ENCODE peak calls at places on chromosomes 7 and 10, in eight cellular contexts. One of them, this sample, is unnamed.

GRCh38 chr7:2411815-2412586 is 8.6 kb downstream of the CHST12 start:
- DNase-seq in stimulated activated CD8-positive, alpha-beta memory T cell treated with anti-CD3 and anti-CD28 coated beads, Interleukin-15, amount 100 ng/mL, for 1 hour: no peak
- DNase-seq in ELR: no peak
- DNase-seq in cortex of kidney: no peak
- DNase-seq in activated naive CD4-positive, alpha-beta T cell: no peak
- DNase-seq in mucosa of gallbladder: no peak
- DNase-seq in Peyer's patch: no peak
- DNase-seq in Caki2: no peak
- DNase-seq in this sample: no peak

GRCh38 chr10:7826971-7827370 is 8.7 kb downstream of the TAF3 start:
- DNase-seq in stimulated activated CD8-positive, alpha-beta memory T cell treated with anti-CD3 and anti-CD28 coated beads, Interleukin-15, amount 100 ng/mL, for 1 hour: no peak
- DNase-seq in ELR: peak; percentile 77
- DNase-seq in cortex of kidney: no peak
- DNase-seq in activated naive CD4-positive, alpha-beta T cell: no peak
- DNase-seq in mucosa of gallbladder: no peak
- DNase-seq in Peyer's patch: no peak
- DNase-seq in Caki2: peak; percentile 60
- DNase-seq in this sample: no peak

GRCh38 chr7:139680676-139681462 is 96.9 kb downstream of the HIPK2 start:
- DNase-seq in stimulated activated CD8-positive, alpha-beta memory T cell treated with anti-CD3 and anti-CD28 coated beads, Interleukin-15, amount 100 ng/mL, for 1 hour: peak; percentile 14
- DNase-seq in ELR: peak; percentile 99
- DNase-seq in cortex of kidney: no peak
- DNase-seq in activated naive CD4-positive, alpha-beta T cell: no peak
- DNase-seq in mucosa of gallbladder: peak; percentile 22
- DNase-seq in Peyer's patch: no peak
- DNase-seq in Caki2: peak; percentile 90
- DNase-seq in this sample: no peak

GRCh38 chr10:11482306-11482705 is 129.1 kb downstream of the USP6NL start:
- DNase-seq in stimulated activated CD8-positive, alpha-beta memory T cell treated with anti-CD3 and anti-CD28 coated beads, Interleukin-15, amount 100 ng/mL, for 1 hour: no peak
- DNase-seq in ELR: no peak
- DNase-seq in cortex of kidney: no peak
- DNase-seq in activated naive CD4-positive, alpha-beta T cell: no peak
- DNase-seq in mucosa of gallbladder: no peak
- DNase-seq in Peyer's patch: no peak
- DNase-seq in Caki2: no peak
- DNase-seq in this sample: no peak

GRCh38 chr10:3738855-3739350 is 46.1 kb downstream of the KLF6 start:
- DNase-seq in stimulated activated CD8-positive, alpha-beta memory T cell treated with anti-CD3 and anti-CD28 coated beads, Interleukin-15, amount 100 ng/mL, for 1 hour: no peak
- DNase-seq in ELR: no peak
- DNase-seq in cortex of kidney: no peak
- DNase-seq in activated naive CD4-positive, alpha-beta T cell: no peak
- DNase-seq in mucosa of gallbladder: no peak
- DNase-seq in Peyer's patch: no peak
- DNase-seq in Caki2: no peak
- DNase-seq in this sample: no peak

GRCh38 chr7:154918741-154919140 is 84.2 kb downstream of the PAXIP1 start:
- DNase-seq in stimulated activated CD8-positive, alpha-beta memory T cell treated with anti-CD3 and anti-CD28 coated beads, Interleukin-15, amount 100 ng/mL, for 1 hour: no peak
- DNase-seq in ELR: no peak
- DNase-seq in cortex of kidney: no peak
- DNase-seq in activated naive CD4-positive, alpha-beta T cell: no peak
- DNase-seq in mucosa of gallbladder: no peak
- DNase-seq in Peyer's patch: no peak
- DNase-seq in Caki2: no peak
- DNase-seq in this sample: no peak

GRCh38 chr7:94907420-94908203 is at the start of gene PPP1R9A:
- DNase-seq in stimulated activated CD8-positive, alpha-beta memory T cell treated with anti-CD3 and anti-CD28 coated beads, Interleukin-15, amount 100 ng/mL, for 1 hour: no peak
- DNase-seq in ELR: peak; percentile 45
- DNase-seq in cortex of kidney: no peak
- DNase-seq in activated naive CD4-positive, alpha-beta T cell: no peak
- DNase-seq in mucosa of gallbladder: peak; percentile 48
- DNase-seq in Peyer's patch: no peak
- DNase-seq in Caki2: peak; percentile 82
- DNase-seq in this sample: peak; percentile 61

GRCh38 chr10:88417337-88417736 is 165.8 kb downstream of the RNLS start:
- DNase-seq in stimulated activated CD8-positive, alpha-beta memory T cell treated with anti-CD3 and anti-CD28 coated beads, Interleukin-15, amount 100 ng/mL, for 1 hour: no peak
- DNase-seq in ELR: no peak
- DNase-seq in cortex of kidney: no peak
- DNase-seq in activated naive CD4-positive, alpha-beta T cell: no peak
- DNase-seq in mucosa of gallbladder: no peak
- DNase-seq in Peyer's patch: no peak
- DNase-seq in Caki2: no peak
- DNase-seq in this sample: no peak

GRCh38 chr10:105769248-105770184 is 1128.4 kb downstream of the SORCS3 start:
- DNase-seq in stimulated activated CD8-positive, alpha-beta memory T cell treated with anti-CD3 and anti-CD28 coated beads, Interleukin-15, amount 100 ng/mL, for 1 hour: no peak
- DNase-seq in ELR: no peak
- DNase-seq in cortex of kidney: no peak
- DNase-seq in activated naive CD4-positive, alpha-beta T cell: no peak
- DNase-seq in mucosa of gallbladder: no peak
- DNase-seq in Peyer's patch: no peak
- DNase-seq in Caki2: peak; percentile 53
- DNase-seq in this sample: no peak

GRCh38 chr7:96547371-96547811 is 162.3 kb downstream of the SEM1 start:
- DNase-seq in stimulated activated CD8-positive, alpha-beta memory T cell treated with anti-CD3 and anti-CD28 coated beads, Interleukin-15, amount 100 ng/mL, for 1 hour: no peak
- DNase-seq in ELR: no peak
- DNase-seq in cortex of kidney: no peak
- DNase-seq in activated naive CD4-positive, alpha-beta T cell: no peak
- DNase-seq in mucosa of gallbladder: no peak
- DNase-seq in Peyer's patch: no peak
- DNase-seq in Caki2: no peak
- DNase-seq in this sample: no peak

GRCh38 chr10:85611093-85611740 is 755.4 kb downstream of the GRID1 start:
- DNase-seq in stimulated activated CD8-positive, alpha-beta memory T cell treated with anti-CD3 and anti-CD28 coated beads, Interleukin-15, amount 100 ng/mL, for 1 hour: no peak
- DNase-seq in ELR: no peak
- DNase-seq in cortex of kidney: no peak
- DNase-seq in activated naive CD4-positive, alpha-beta T cell: no peak
- DNase-seq in mucosa of gallbladder: no peak
- DNase-seq in Peyer's patch: no peak
- DNase-seq in Caki2: no peak
- DNase-seq in this sample: no peak

GRCh38 chr10:80542053-80542452 is 4.4 kb downstream of the SH2D4B start:
- DNase-seq in stimulated activated CD8-positive, alpha-beta memory T cell treated with anti-CD3 and anti-CD28 coated beads, Interleukin-15, amount 100 ng/mL, for 1 hour: no peak
- DNase-seq in ELR: peak; percentile 67
- DNase-seq in cortex of kidney: no peak
- DNase-seq in activated naive CD4-positive, alpha-beta T cell: no peak
- DNase-seq in mucosa of gallbladder: no peak
- DNase-seq in Peyer's patch: no peak
- DNase-seq in Caki2: no peak
- DNase-seq in this sample: no peak

GRCh38 chr10:61786728-61787127 is 114.8 kb upstream of the ARID5B start:
- DNase-seq in stimulated activated CD8-positive, alpha-beta memory T cell treated with anti-CD3 and anti-CD28 coated beads, Interleukin-15, amount 100 ng/mL, for 1 hour: no peak
- DNase-seq in ELR: peak; percentile 86
- DNase-seq in cortex of kidney: no peak
- DNase-seq in activated naive CD4-positive, alpha-beta T cell: no peak
- DNase-seq in mucosa of gallbladder: no peak
- DNase-seq in Peyer's patch: no peak
- DNase-seq in Caki2: no peak
- DNase-seq in this sample: no peak

GRCh38 chr10:14758994-14759664 is 15.6 kb downstream of the FAM107B start:
- DNase-seq in stimulated activated CD8-positive, alpha-beta memory T cell treated with anti-CD3 and anti-CD28 coated beads, Interleukin-15, amount 100 ng/mL, for 1 hour: no peak
- DNase-seq in ELR: peak; percentile 8
- DNase-seq in cortex of kidney: no peak
- DNase-seq in activated naive CD4-positive, alpha-beta T cell: peak; percentile 10
- DNase-seq in mucosa of gallbladder: no peak
- DNase-seq in Peyer's patch: no peak
- DNase-seq in Caki2: no peak
- DNase-seq in this sample: peak; percentile 33

GRCh38 chr10:70678757-70679489 is 6.6 kb downstream of the ADAMTS14 start:
- DNase-seq in stimulated activated CD8-positive, alpha-beta memory T cell treated with anti-CD3 and anti-CD28 coated beads, Interleukin-15, amount 100 ng/mL, for 1 hour: no peak
- DNase-seq in ELR: peak; percentile 18
- DNase-seq in cortex of kidney: no peak
- DNase-seq in activated naive CD4-positive, alpha-beta T cell: no peak
- DNase-seq in mucosa of gallbladder: no peak
- DNase-seq in Peyer's patch: no peak
- DNase-seq in Caki2: no peak
- DNase-seq in this sample: no peak

GRCh38 chr10:80133221-80133620 is 691 bp downstream of the PLAC9 start:
- DNase-seq in stimulated activated CD8-positive, alpha-beta memory T cell treated with anti-CD3 and anti-CD28 coated beads, Interleukin-15, amount 100 ng/mL, for 1 hour: no peak
- DNase-seq in ELR: no peak
- DNase-seq in cortex of kidney: no peak
- DNase-seq in activated naive CD4-positive, alpha-beta T cell: no peak
- DNase-seq in mucosa of gallbladder: no peak
- DNase-seq in Peyer's patch: no peak
- DNase-seq in Caki2: no peak
- DNase-seq in this sample: no peak

GRCh38 chr7:149414745-149415390 is 46.0 kb downstream of the ZNF777 start:
- DNase-seq in stimulated activated CD8-positive, alpha-beta memory T cell treated with anti-CD3 and anti-CD28 coated beads, Interleukin-15, amount 100 ng/mL, for 1 hour: peak; percentile 25
- DNase-seq in ELR: peak; percentile 56
- DNase-seq in cortex of kidney: peak; percentile 33
- DNase-seq in activated naive CD4-positive, alpha-beta T cell: peak; percentile 32
- DNase-seq in mucosa of gallbladder: peak; percentile 48
- DNase-seq in Peyer's patch: peak; percentile 48
- DNase-seq in Caki2: no peak
- DNase-seq in this sample: peak; percentile 42

GRCh38 chr7:76358053-76358477 is 726 bp downstream of the YWHAG start:
- DNase-seq in stimulated activated CD8-positive, alpha-beta memory T cell treated with anti-CD3 and anti-CD28 coated beads, Interleukin-15, amount 100 ng/mL, for 1 hour: peak; percentile 10
- DNase-seq in ELR: peak; percentile 58
- DNase-seq in cortex of kidney: no peak
- DNase-seq in activated naive CD4-positive, alpha-beta T cell: peak; percentile 40
- DNase-seq in mucosa of gallbladder: peak; percentile 58
- DNase-seq in Peyer's patch: peak; percentile 83
- DNase-seq in Caki2: peak; percentile 50
- DNase-seq in this sample: peak; percentile 76

GRCh38 chr7:77315102-77315501 is 101.0 kb downstream of the GSAP start:
- DNase-seq in stimulated activated CD8-positive, alpha-beta memory T cell treated with anti-CD3 and anti-CD28 coated beads, Interleukin-15, amount 100 ng/mL, for 1 hour: no peak
- DNase-seq in ELR: no peak
- DNase-seq in cortex of kidney: no peak
- DNase-seq in activated naive CD4-positive, alpha-beta T cell: no peak
- DNase-seq in mucosa of gallbladder: no peak
- DNase-seq in Peyer's patch: no peak
- DNase-seq in Caki2: no peak
- DNase-seq in this sample: no peak

GRCh38 chr7:35691827-35692307 is 3.1 kb downstream of the HERPUD2 start:
- DNase-seq in stimulated activated CD8-positive, alpha-beta memory T cell treated with anti-CD3 and anti-CD28 coated beads, Interleukin-15, amount 100 ng/mL, for 1 hour: no peak
- DNase-seq in ELR: no peak
- DNase-seq in cortex of kidney: no peak
- DNase-seq in activated naive CD4-positive, alpha-beta T cell: no peak
- DNase-seq in mucosa of gallbladder: no peak
- DNase-seq in Peyer's patch: peak; percentile 62
- DNase-seq in Caki2: peak; percentile 34
- DNase-seq in this sample: peak; percentile 22

GRCh38 chr7:22723642-22724041 is 3.4 kb upstream of the IL6 start:
- DNase-seq in stimulated activated CD8-positive, alpha-beta memory T cell treated with anti-CD3 and anti-CD28 coated beads, Interleukin-15, amount 100 ng/mL, for 1 hour: no peak
- DNase-seq in ELR: no peak
- DNase-seq in cortex of kidney: no peak
- DNase-seq in activated naive CD4-positive, alpha-beta T cell: no peak
- DNase-seq in mucosa of gallbladder: no peak
- DNase-seq in Peyer's patch: no peak
- DNase-seq in Caki2: no peak
- DNase-seq in this sample: no peak

GRCh38 chr10:125160856-125161569 is 650 bp upstream of the CTBP2 start:
- DNase-seq in stimulated activated CD8-positive, alpha-beta memory T cell treated with anti-CD3 and anti-CD28 coated beads, Interleukin-15, amount 100 ng/mL, for 1 hour: no peak
- DNase-seq in ELR: peak; percentile 92
- DNase-seq in cortex of kidney: no peak
- DNase-seq in activated naive CD4-positive, alpha-beta T cell: no peak
- DNase-seq in mucosa of gallbladder: no peak
- DNase-seq in Peyer's patch: peak; percentile 25
- DNase-seq in Caki2: peak; percentile 88
- DNase-seq in this sample: peak; percentile 72

GRCh38 chr10:28393956-28394568 is 91.2 kb upstream of the MPP7 start:
- DNase-seq in stimulated activated CD8-positive, alpha-beta memory T cell treated with anti-CD3 and anti-CD28 coated beads, Interleukin-15, amount 100 ng/mL, for 1 hour: peak; percentile 35
- DNase-seq in ELR: peak; percentile 63
- DNase-seq in cortex of kidney: no peak
- DNase-seq in activated naive CD4-positive, alpha-beta T cell: peak; percentile 42
- DNase-seq in mucosa of gallbladder: peak; percentile 56
- DNase-seq in Peyer's patch: peak; percentile 56
- DNase-seq in Caki2: peak; percentile 46
- DNase-seq in this sample: peak; percentile 72

GRCh38 chr10:4595920-4596319 is 230.1 kb upstream of the AKR1E2 start:
- DNase-seq in stimulated activated CD8-positive, alpha-beta memory T cell treated with anti-CD3 and anti-CD28 coated beads, Interleukin-15, amount 100 ng/mL, for 1 hour: no peak
- DNase-seq in ELR: peak; percentile 5
- DNase-seq in cortex of kidney: no peak
- DNase-seq in activated naive CD4-positive, alpha-beta T cell: no peak
- DNase-seq in mucosa of gallbladder: no peak
- DNase-seq in Peyer's patch: no peak
- DNase-seq in Caki2: no peak
- DNase-seq in this sample: no peak

GRCh38 chr7:35624299-35625186 is 70.4 kb downstream of the HERPUD2 start:
- DNase-seq in stimulated activated CD8-positive, alpha-beta memory T cell treated with anti-CD3 and anti-CD28 coated beads, Interleukin-15, amount 100 ng/mL, for 1 hour: peak; percentile 3
- DNase-seq in ELR: peak; percentile 63
- DNase-seq in cortex of kidney: no peak
- DNase-seq in activated naive CD4-positive, alpha-beta T cell: peak; percentile 4
- DNase-seq in mucosa of gallbladder: no peak
- DNase-seq in Peyer's patch: no peak
- DNase-seq in Caki2: peak; percentile 44
- DNase-seq in this sample: no peak

GRCh38 chr10:47045331-47045861 is 134.2 kb downstream of the PTPN20 start:
- DNase-seq in stimulated activated CD8-positive, alpha-beta memory T cell treated with anti-CD3 and anti-CD28 coated beads, Interleukin-15, amount 100 ng/mL, for 1 hour: no peak
- DNase-seq in ELR: no peak
- DNase-seq in cortex of kidney: no peak
- DNase-seq in activated naive CD4-positive, alpha-beta T cell: no peak
- DNase-seq in mucosa of gallbladder: no peak
- DNase-seq in Peyer's patch: no peak
- DNase-seq in Caki2: no peak
- DNase-seq in this sample: no peak

GRCh38 chr7:17150018-17150417 is 148.4 kb upstream of the AHR start:
- DNase-seq in stimulated activated CD8-positive, alpha-beta memory T cell treated with anti-CD3 and anti-CD28 coated beads, Interleukin-15, amount 100 ng/mL, for 1 hour: no peak
- DNase-seq in ELR: no peak
- DNase-seq in cortex of kidney: no peak
- DNase-seq in activated naive CD4-positive, alpha-beta T cell: no peak
- DNase-seq in mucosa of gallbladder: no peak
- DNase-seq in Peyer's patch: no peak
- DNase-seq in Caki2: no peak
- DNase-seq in this sample: no peak

GRCh38 chr10:16583382-16583781 is 61.7 kb upstream of the C1QL3 start:
- DNase-seq in stimulated activated CD8-positive, alpha-beta memory T cell treated with anti-CD3 and anti-CD28 coated beads, Interleukin-15, amount 100 ng/mL, for 1 hour: no peak
- DNase-seq in ELR: no peak
- DNase-seq in cortex of kidney: no peak
- DNase-seq in activated naive CD4-positive, alpha-beta T cell: no peak
- DNase-seq in mucosa of gallbladder: no peak
- DNase-seq in Peyer's patch: no peak
- DNase-seq in Caki2: no peak
- DNase-seq in this sample: no peak

GRCh38 chr10:6423004-6423403 is 157.1 kb downstream of the PRKCQ start:
- DNase-seq in stimulated activated CD8-positive, alpha-beta memory T cell treated with anti-CD3 and anti-CD28 coated beads, Interleukin-15, amount 100 ng/mL, for 1 hour: no peak
- DNase-seq in ELR: peak; percentile 62
- DNase-seq in cortex of kidney: no peak
- DNase-seq in activated naive CD4-positive, alpha-beta T cell: no peak
- DNase-seq in mucosa of gallbladder: no peak
- DNase-seq in Peyer's patch: no peak
- DNase-seq in Caki2: no peak
- DNase-seq in this sample: no peak

GRCh38 chr10:70232859-70233108 is 445 bp downstream of the PPA1 start:
- DNase-seq in stimulated activated CD8-positive, alpha-beta memory T cell treated with anti-CD3 and anti-CD28 coated beads, Interleukin-15, amount 100 ng/mL, for 1 hour: no peak
- DNase-seq in ELR: no peak
- DNase-seq in cortex of kidney: no peak
- DNase-seq in activated naive CD4-positive, alpha-beta T cell: no peak
- DNase-seq in mucosa of gallbladder: no peak
- DNase-seq in Peyer's patch: no peak
- DNase-seq in Caki2: no peak
- DNase-seq in this sample: no peak

GRCh38 chr7:147279516-147279915 is 1162.9 kb downstream of the CNTNAP2 start:
- DNase-seq in stimulated activated CD8-positive, alpha-beta memory T cell treated with anti-CD3 and anti-CD28 coated beads, Interleukin-15, amount 100 ng/mL, for 1 hour: no peak
- DNase-seq in ELR: no peak
- DNase-seq in cortex of kidney: no peak
- DNase-seq in activated naive CD4-positive, alpha-beta T cell: no peak
- DNase-seq in mucosa of gallbladder: no peak
- DNase-seq in Peyer's patch: no peak
- DNase-seq in Caki2: no peak
- DNase-seq in this sample: no peak

GRCh38 chr7:80842479-80842797 is 76.4 kb downstream of the SEMA3C start:
- DNase-seq in stimulated activated CD8-positive, alpha-beta memory T cell treated with anti-CD3 and anti-CD28 coated beads, Interleukin-15, amount 100 ng/mL, for 1 hour: no peak
- DNase-seq in ELR: no peak
- DNase-seq in cortex of kidney: no peak
- DNase-seq in activated naive CD4-positive, alpha-beta T cell: no peak
- DNase-seq in mucosa of gallbladder: no peak
- DNase-seq in Peyer's patch: no peak
- DNase-seq in Caki2: no peak
- DNase-seq in this sample: no peak

GRCh38 chr7:22786290-22786932 is 36.2 kb downstream of the TOMM7 start:
- DNase-seq in stimulated activated CD8-positive, alpha-beta memory T cell treated with anti-CD3 and anti-CD28 coated beads, Interleukin-15, amount 100 ng/mL, for 1 hour: no peak
- DNase-seq in ELR: no peak
- DNase-seq in cortex of kidney: no peak
- DNase-seq in activated naive CD4-positive, alpha-beta T cell: no peak
- DNase-seq in mucosa of gallbladder: no peak
- DNase-seq in Peyer's patch: no peak
- DNase-seq in Caki2: peak; percentile 3
- DNase-seq in this sample: no peak